ENCODE peak calls at places on chromosomes 4 and X, in six cellular contexts. V, K, T, W, H and C are unnamed samples.

GRCh38 chrX:153935326-153935851 is 552 bp upstream of the NAA10 start:
- DNase-seq in V (no peak), K (no peak), T (no peak), W (peak), H (no peak), C (no peak)

GRCh38 chr4:95095352-95095974 is 337.7 kb downstream of the BMPR1B start:
- DNase-seq in V (no peak), K (peak), T (no peak), W (peak), H (no peak), C (no peak)

GRCh38 chrX:7149421-7149820 is 1.5 kb upstream of the PUDP start:
- DNase-seq in V (no peak), K (no peak), T (no peak), W (no peak), H (no peak), C (no peak)

GRCh38 chr4:25307596-25307995 is 5.0 kb upstream of the ZCCHC4 start:
- DNase-seq in V (no peak), K (no peak), T (no peak), W (no peak), H (no peak), C (no peak)

GRCh38 chrX:153909024-153909979 is 4.8 kb downstream of the AVPR2 start:
- DNase-seq in V (no peak), K (no peak), T (no peak), W (peak), H (no peak), C (no peak)

GRCh38 chrX:19678941-19679340 is 163.6 kb upstream of the MAP3K15 start:
- DNase-seq in V (no peak), K (no peak), T (no peak), W (no peak), H (no peak), C (no peak)

GRCh38 chrX:47191331-47191730 is 2.3 kb upstream of the UBA1 start:
- DNase-seq in V (no peak), K (no peak), T (peak), W (peak), H (no peak), C (no peak)

GRCh38 chr4:60422440-60422839 is 777.7 kb upstream of the ADGRL3 start:
- DNase-seq in V (no peak), K (no peak), T (no peak), W (no peak), H (no peak), C (no peak)

GRCh38 chrX:13120017-13120416 is 75.6 kb upstream of the FAM9C start:
- DNase-seq in V (no peak), K (peak), T (no peak), W (no peak), H (peak), C (no peak)

GRCh38 chrX:120791013-120791643 is 84.5 kb downstream of the CT47B1 start:
- DNase-seq in V (peak), K (peak), T (no peak), W (no peak), H (peak), C (no peak)
- TF ChIP-seq CTCF in V (no peak), K (no peak), T (no peak), W (no peak), H (no peak), C (no peak)

GRCh38 chr4:48905363-48906015 is 1.1 kb downstream of the OCIAD2 start:
- DNase-seq in V (no peak), K (peak), T (no peak), W (peak), H (no peak), C (no peak)
- TF ChIP-seq CTCF in V (no peak), K (peak), T (no peak), W (no peak), H (no peak), C (no peak)

GRCh38 chr4:150217192-150217591 is 138.9 kb downstream of the DCLK2 start:
- DNase-seq in V (no peak), K (peak), T (no peak), W (no peak), H (no peak), C (peak)
- TF ChIP-seq CTCF in V (peak), K (peak), T (no peak), W (no peak), H (peak), C (peak)

DNA sequence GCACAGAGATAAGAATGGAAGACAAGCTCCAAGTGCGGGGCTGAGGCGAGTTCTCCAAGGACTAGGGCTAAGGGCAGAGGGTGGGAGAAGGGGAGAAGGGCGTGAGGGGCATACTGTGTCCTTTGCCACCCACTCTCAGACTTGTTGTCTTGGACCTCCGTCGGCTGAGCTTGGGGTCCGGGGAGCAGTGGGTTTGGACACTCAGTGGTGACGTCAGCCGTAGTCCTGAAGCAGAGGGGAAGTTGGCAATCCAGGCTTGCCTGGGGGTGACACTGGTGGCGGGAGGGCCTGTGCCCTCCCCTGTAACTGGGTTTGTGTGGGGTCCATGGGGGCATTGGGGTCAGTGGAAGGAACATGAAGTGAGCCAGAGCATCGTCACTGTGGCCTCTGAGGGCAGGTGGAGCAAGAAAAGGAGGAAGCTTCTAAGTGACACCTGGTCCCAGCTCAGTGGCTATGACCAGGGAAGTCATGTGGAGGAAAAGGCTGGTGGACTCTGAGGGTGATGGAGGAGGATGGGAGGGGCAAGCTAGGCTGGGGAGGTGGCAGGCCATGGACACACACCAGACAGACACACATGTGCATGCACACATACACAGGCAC is 17.6 kb downstream of the CD99 start:
- DNase-seq in V (no peak), K (no peak), T (no peak), W (no peak), H (no peak), C (no peak)
- TF ChIP-seq CTCF in V (no peak), K (no peak), T (no peak), W (no peak), H (no peak), C (no peak)

GRCh38 chr4:175106301-175106700 is 188.1 kb downstream of the ADAM29 start:
- DNase-seq in V (no peak), K (no peak), T (no peak), W (no peak), H (no peak), C (no peak)

DNA sequence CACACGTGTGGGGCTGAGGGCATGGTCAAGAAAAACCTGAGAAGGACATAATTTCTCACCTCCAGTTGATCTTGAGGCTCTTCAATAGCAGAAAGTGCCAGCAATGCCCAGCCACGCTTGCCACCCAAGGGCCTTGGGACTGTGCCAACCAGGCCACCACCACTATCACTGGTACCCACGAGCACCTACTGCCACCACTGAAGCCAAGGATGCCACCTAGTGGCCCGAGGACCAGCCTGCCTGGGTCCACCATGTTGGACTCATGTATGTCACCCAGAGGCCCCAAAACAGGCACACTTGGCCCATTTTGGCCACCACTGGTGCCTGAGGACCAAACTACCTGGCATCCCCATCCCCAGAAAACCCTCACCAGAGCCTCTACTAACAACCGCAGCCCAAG is 191.8 kb downstream of the ADAM29 start:
- DNase-seq in V (no peak), K (no peak), T (no peak), W (peak), H (no peak), C (no peak)
- TF ChIP-seq CTCF in V (no peak), K (no peak), T (no peak), W (peak), H (no peak), C (no peak)

GRCh38 chr4:73018595-73018994 is 50.9 kb downstream of the COX18 start:
- DNase-seq in V (no peak), K (no peak), T (no peak), W (no peak), H (no peak), C (no peak)

GRCh38 chr4:73019462-73020047 is 50.0 kb downstream of the COX18 start:
- DNase-seq in V (no peak), K (peak), T (no peak), W (peak), H (no peak), C (no peak)

GRCh38 chr4:73021634-73022033 is 47.9 kb downstream of the COX18 start:
- DNase-seq in V (no peak), K (peak), T (no peak), W (peak), H (no peak), C (no peak)
- TF ChIP-seq CTCF in V (peak), K (peak), T (peak), W (peak), H (no peak), C (peak)

GRCh38 chr4:124711469-124712416 is 789 bp downstream of the ANKRD50 start:
- DNase-seq in V (no peak), K (peak), T (peak), W (peak), H (no peak), C (peak)
- TF ChIP-seq CTCF in V (peak), K (peak), T (no peak), W (no peak), H (peak), C (peak)

GRCh38 chrX:120522820-120523219 is 37.9 kb downstream of the CUL4B start:
- DNase-seq in V (no peak), K (no peak), T (no peak), W (no peak), H (no peak), C (no peak)
- TF ChIP-seq CTCF in V (no peak), K (peak), T (no peak), W (no peak), H (no peak), C (no peak)

GRCh38 chr4:83011779-83012630 is 1.4 kb upstream of the LIN54 start:
- DNase-seq in V (no peak), K (peak), T (no peak), W (peak), H (peak), C (no peak)

GRCh38 chr4:83013931-83014330 is 3.3 kb upstream of the LIN54 start:
- DNase-seq in V (no peak), K (no peak), T (no peak), W (no peak), H (no peak), C (no peak)

GRCh38 chr4:83010522-83011318 is at the start of gene LIN54:
- DNase-seq in V (no peak), K (peak), T (peak), W (peak), H (peak), C (peak)

GRCh38 chr4:83013420-83013867 is 2.8 kb upstream of the LIN54 start:
- DNase-seq in V (no peak), K (no peak), T (no peak), W (no peak), H (no peak), C (no peak)

DNA sequence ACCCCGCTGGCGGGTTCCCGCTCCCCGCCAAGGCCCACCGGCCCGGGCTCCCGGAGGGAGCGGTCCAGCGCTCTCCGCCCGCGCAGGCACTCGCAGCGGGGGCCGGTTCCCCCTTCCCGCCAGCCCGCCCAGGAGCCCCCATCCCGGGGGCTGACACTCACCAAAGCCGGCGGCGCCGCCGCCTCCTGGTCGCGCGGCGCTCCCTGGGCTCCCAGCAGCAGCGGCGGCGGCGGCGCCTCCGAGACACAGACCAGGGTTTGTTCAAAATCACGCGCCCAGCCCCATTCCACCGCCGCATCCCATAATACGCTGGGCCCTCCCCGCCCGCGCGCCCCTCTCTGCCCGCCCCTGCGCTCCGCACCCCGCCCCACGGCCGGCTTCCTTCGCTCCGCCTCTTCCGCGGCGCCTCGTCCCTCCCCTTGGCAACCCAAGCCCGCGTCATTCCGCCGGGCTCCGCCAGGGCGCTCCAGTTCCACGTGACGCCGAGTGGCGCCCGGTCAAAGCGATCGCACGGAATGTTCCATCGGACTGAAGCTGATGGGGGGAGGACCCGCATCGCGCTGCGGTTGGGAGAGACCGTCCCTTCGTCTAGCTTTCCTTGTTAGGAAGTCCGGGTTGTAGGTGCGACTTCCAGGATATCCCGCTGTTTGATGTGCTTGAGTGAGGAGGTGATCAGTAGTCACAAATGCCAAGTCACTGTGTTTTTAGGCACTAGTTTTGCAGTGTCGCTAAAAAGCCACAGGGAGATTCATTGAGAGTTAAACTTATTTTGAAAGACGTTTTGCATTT is 2.2 kb upstream of the LIN54 start:
- DNase-seq in V (peak), K (peak), T (peak), W (peak), H (peak), C (peak)
- TF ChIP-seq CTCF in V (peak), K (peak), T (peak), W (peak), H (peak), C (peak)